ENCODE peak calls at places on chromosome 7, in eight cellular contexts. M is fibroblast of lung, Z is HCT116, K is IMR-90, L is GM23338, N is hepatocyte, E is H9, F is PC-9. Q is an unnamed sample.

GRCh38 chr7:159140170-159140910 is 4.3 kb downstream of the VIPR2 start:
- DNase-seq in M (no peak), Z (no peak), K (no peak), L (peak; percentile 19), N (no peak), E (peak; percentile 27), F (no peak), Q (no peak)

GRCh38 chr7:133052826-133053225 is 29.1 kb downstream of the CHCHD3 start:
- DNase-seq in M (no peak), Z (no peak), K (no peak), L (no peak), N (no peak), E (no peak), F (no peak), Q (no peak)

GRCh38 chr7:57868771-57869483 is 418.9 kb downstream of the ZNF716 start:
- DNase-seq in M (no peak), Z (no peak), K (no peak), L (no peak), N (peak; percentile 3), E (no peak), F (no peak), Q (no peak)

GRCh38 chr7:74051629-74052410 is 23.8 kb downstream of the ELN start:
- DNase-seq in M (peak; percentile 31), Z (peak; percentile 34), K (no peak), L (peak; percentile 88), N (peak; percentile 63), E (peak; percentile 82), F (peak; percentile 43), Q (peak; percentile 78)

GRCh38 chr7:156969972-156970420 is 20.5 kb downstream of the NOM1 start:
- DNase-seq in M (peak; percentile 21), Z (no peak), K (peak; percentile 9), L (peak; percentile 32), N (no peak), E (no peak), F (peak; percentile 45), Q (peak; percentile 62)

GRCh38 chr7:48512892-48513291 is 341.6 kb downstream of the ABCA13 start:
- DNase-seq in M (no peak), Z (no peak), K (no peak), L (peak; percentile 9), N (no peak), E (no peak), F (no peak), Q (no peak)

GRCh38 chr7:100629117-100629711 is 12.1 kb downstream of the TFR2 start:
- DNase-seq in M (no peak), Z (peak; percentile 28), K (no peak), L (peak; percentile 90), N (no peak), E (peak; percentile 85), F (peak; percentile 54), Q (peak; percentile 86)

GRCh38 chr7:22485189-22485588 is 14.8 kb downstream of the STEAP1B start:
- DNase-seq in M (peak; percentile 27), Z (no peak), K (peak; percentile 50), L (no peak), N (no peak), E (no peak), F (peak; percentile 71), Q (no peak)

GRCh38 chr7:47539398-47540052 is 42.4 kb downstream of the TNS3 start:
- DNase-seq in M (peak; percentile 43), Z (no peak), K (peak; percentile 92), L (peak; percentile 11), N (peak; percentile 81), E (no peak), F (no peak), Q (no peak)

GRCh38 chr7:99122762-99123161 is 21.1 kb downstream of the SMURF1 start:
- DNase-seq in M (no peak), Z (no peak), K (no peak), L (no peak), N (no peak), E (no peak), F (no peak), Q (no peak)

GRCh38 chr7:121071662-121072061 is 83.2 kb downstream of the CPED1 start:
- DNase-seq in M (no peak), Z (no peak), K (no peak), L (no peak), N (no peak), E (no peak), F (no peak), Q (no peak)

GRCh38 chr7:149529136-149529718 is 31.6 kb upstream of the ZNF746 start:
- DNase-seq in M (peak; percentile 21), Z (peak; percentile 36), K (peak; percentile 2), L (peak; percentile 41), N (no peak), E (no peak), F (no peak), Q (peak; percentile 38)

GRCh38 chr7:139630643-139631519 is 107.4 kb downstream of the CLEC2L start:
- DNase-seq in M (no peak), Z (no peak), K (no peak), L (no peak), N (no peak), E (no peak), F (no peak), Q (no peak)

GRCh38 chr7:28037220-28038010 is 143.2 kb downstream of the JAZF1 start:
- DNase-seq in M (peak; percentile 93), Z (peak; percentile 97), K (peak; percentile 98), L (no peak), N (peak; percentile 85), E (no peak), F (peak; percentile 100), Q (no peak)

GRCh38 chr7:99707096-99707495 is 27.3 kb upstream of the CYP3A5 start:
- DNase-seq in M (peak; percentile 34), Z (no peak), K (peak; percentile 21), L (peak; percentile 33), N (no peak), E (no peak), F (no peak), Q (no peak)

GRCh38 chr7:128918266-128918665 is 7.8 kb upstream of the KCP start:
- DNase-seq in M (no peak), Z (no peak), K (no peak), L (no peak), N (no peak), E (no peak), F (no peak), Q (no peak)
- H3K27me3 ChIP-seq in M (peaks cover 52% of the 10 kb centered on the region), Z (peaks cover 12% of the 10 kb centered on the region), K (peaks cover 84% of the 10 kb centered on the region), L (peaks cover 53% of the 10 kb centered on the region), N (peaks cover 72% of the 10 kb centered on the region), E (peaks cover 10% of the 10 kb centered on the region), F (peaks cover 29% of the 10 kb centered on the region), Q (no peaks in the 10 kb centered on the region)

DNA sequence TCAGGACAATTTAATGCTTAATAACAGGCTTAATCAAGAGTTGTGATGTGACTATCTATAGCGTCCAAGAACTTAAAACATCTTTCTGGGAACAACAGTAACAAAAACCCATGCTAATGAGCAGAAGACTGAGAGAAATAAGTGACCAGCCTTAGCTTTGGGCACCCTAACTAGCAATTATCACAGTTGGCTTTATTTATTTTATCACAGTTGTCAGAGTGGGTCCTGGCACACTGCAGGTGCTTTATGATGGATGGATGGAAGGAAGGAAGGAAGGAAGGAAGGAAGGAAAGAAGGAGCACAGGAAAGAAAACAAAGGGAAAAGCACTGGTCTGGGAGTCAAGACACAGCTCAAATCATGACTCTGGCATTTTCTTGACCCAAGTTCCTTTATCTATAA is 181.1 kb downstream of the SKAP2 start:
- DNase-seq in M (no peak), Z (no peak), K (no peak), L (no peak), N (no peak), E (no peak), F (no peak), Q (no peak)
- H3K4me2 ChIP-seq in M (no peak overlapping the region), Z (no peak overlapping the region), K (no peak overlapping the region), L (no peak overlapping the region), N (no peak overlapping the region), E (no peak overlapping the region), F (no peak overlapping the region), Q (no peak overlapping the region)

GRCh38 chr7:108407674-108408073 is 48.6 kb downstream of the NRCAM start:
- DNase-seq in M (no peak), Z (no peak), K (no peak), L (no peak), N (no peak), E (no peak), F (no peak), Q (no peak)

GRCh38 chr7:108403597-108404217 is 52.5 kb downstream of the NRCAM start:
- DNase-seq in M (no peak), Z (no peak), K (no peak), L (no peak), N (no peak), E (no peak), F (no peak), Q (no peak)

GRCh38 chr7:108408294-108409004 is 47.8 kb downstream of the NRCAM start:
- DNase-seq in M (peak; percentile 34), Z (no peak), K (no peak), L (no peak), N (no peak), E (no peak), F (no peak), Q (no peak)

GRCh38 chr7:108404509-108405435 is 51.5 kb downstream of the NRCAM start:
- DNase-seq in M (peak; percentile 65), Z (no peak), K (no peak), L (no peak), N (no peak), E (no peak), F (no peak), Q (no peak)

DNA sequence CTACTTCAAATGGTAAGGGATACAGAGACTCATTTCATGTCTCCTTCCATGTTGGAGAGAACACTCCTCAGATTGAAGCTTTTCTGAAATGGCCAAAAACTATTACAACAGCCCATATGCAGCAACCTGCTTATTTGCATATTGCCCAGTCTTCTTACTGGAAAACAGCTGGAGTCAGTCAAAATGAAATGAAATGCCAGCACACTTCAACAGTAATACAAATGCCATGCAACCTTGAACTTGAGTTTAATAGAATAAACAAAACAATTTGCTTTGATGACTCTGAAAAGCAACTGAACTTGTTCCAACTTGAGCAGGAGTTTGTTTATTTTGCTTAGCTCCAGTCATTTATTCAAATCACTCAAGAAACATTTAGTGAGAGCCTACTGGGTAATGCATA is 49.8 kb downstream of the NRCAM start:
- DNase-seq in M (peak; percentile 98), Z (no peak), K (peak; percentile 22), L (no peak), N (peak; percentile 30), E (no peak), F (no peak), Q (no peak)
- H3K27me3 ChIP-seq in M (no peaks in the 10 kb centered on the region), Z (no peaks in the 10 kb centered on the region), K (peaks cover 23% of the 10 kb centered on the region), L (no peaks in the 10 kb centered on the region), N (no peaks in the 10 kb centered on the region), E (no peaks in the 10 kb centered on the region), F (no peaks in the 10 kb centered on the region), Q (no peaks in the 10 kb centered on the region)

GRCh38 chr7:148397555-148397954 is 193.0 kb upstream of the C7orf33 start:
- DNase-seq in M (no peak), Z (no peak), K (no peak), L (no peak), N (no peak), E (no peak), F (no peak), Q (no peak)

GRCh38 chr7:148395990-148396716 is 194.4 kb upstream of the C7orf33 start:
- DNase-seq in M (no peak), Z (no peak), K (no peak), L (peak; percentile 46), N (no peak), E (no peak), F (no peak), Q (no peak)

GRCh38 chr7:148398844-148399365 is 191.7 kb upstream of the C7orf33 start:
- DNase-seq in M (no peak), Z (no peak), K (no peak), L (no peak), N (no peak), E (no peak), F (no peak), Q (no peak)

GRCh38 chr7:148397056-148397455 is 193.5 kb upstream of the C7orf33 start:
- DNase-seq in M (no peak), Z (no peak), K (no peak), L (peak; percentile 23), N (no peak), E (no peak), F (no peak), Q (no peak)

GRCh38 chr7:148397985-148398384 is 192.6 kb upstream of the C7orf33 start:
- DNase-seq in M (no peak), Z (no peak), K (no peak), L (no peak), N (no peak), E (no peak), F (no peak), Q (no peak)
- H3K4me2 ChIP-seq in M (no peak overlapping the region), Z (no peak overlapping the region), K (no peak overlapping the region), L (no peak overlapping the region), N (no peak overlapping the region), E (no peak overlapping the region), F (no peak overlapping the region), Q (no peak overlapping the region)